ENCODE peak calls at places on chromosomes 5 and 9, in nine cellular contexts. One of them, this sample, is unnamed.

GRCh38 chr9:99375481-99375880 is 153.4 kb downstream of the SEC61B start:
- DNase-seq in suprapubic skin: no peak
- DNase-seq in stomach: no peak
- DNase-seq in sigmoid colon: no peak
- DNase-seq in ovary: no peak
- DNase-seq in tibial nerve: no peak
- DNase-seq in SK-N-SH: no peak
- DNase-seq in transverse colon: no peak
- DNase-seq in A549: no peak
- DNase-seq in this sample: no peak

GRCh38 chr5:104643320-104643719 is 1080.7 kb upstream of the NUDT12 start:
- DNase-seq in A549: no peak
- DNase-seq in sigmoid colon: no peak
- DNase-seq in tibial nerve: no peak
- DNase-seq in suprapubic skin: no peak
- DNase-seq in SK-N-SH: no peak
- DNase-seq in ovary: no peak
- DNase-seq in transverse colon: no peak
- DNase-seq in stomach: no peak
- DNase-seq in this sample: no peak

GRCh38 chr5:9523090-9523813 is 22.6 kb downstream of the SEMA5A start:
- DNase-seq in stomach: no peak
- DNase-seq in transverse colon: no peak
- DNase-seq in suprapubic skin: no peak
- DNase-seq in ovary: no peak
- DNase-seq in SK-N-SH: no peak
- DNase-seq in tibial nerve: no peak
- DNase-seq in A549: no peak
- DNase-seq in sigmoid colon: no peak
- DNase-seq in this sample: no peak

GRCh38 chr5:32443541-32444190 is 874 bp downstream of the ZFR start:
- DNase-seq in SK-N-SH: peak
- DNase-seq in sigmoid colon: no peak
- DNase-seq in A549: peak
- DNase-seq in transverse colon: peak
- DNase-seq in ovary: peak
- DNase-seq in suprapubic skin: peak
- DNase-seq in tibial nerve: no peak
- DNase-seq in stomach: no peak
- DNase-seq in this sample: no peak

GRCh38 chr5:14147210-14147609 is 4.1 kb downstream of the TRIO start:
- DNase-seq in sigmoid colon: no peak
- DNase-seq in ovary: no peak
- DNase-seq in suprapubic skin: no peak
- DNase-seq in tibial nerve: no peak
- DNase-seq in stomach: no peak
- DNase-seq in SK-N-SH: no peak
- DNase-seq in transverse colon: no peak
- DNase-seq in A549: no peak
- DNase-seq in this sample: no peak

GRCh38 chr9:77945798-77946197 is 85.8 kb downstream of the GNAQ start:
- DNase-seq in ovary: no peak
- DNase-seq in tibial nerve: no peak
- DNase-seq in suprapubic skin: no peak
- DNase-seq in A549: no peak
- DNase-seq in SK-N-SH: no peak
- DNase-seq in transverse colon: no peak
- DNase-seq in sigmoid colon: no peak
- DNase-seq in stomach: no peak
- DNase-seq in this sample: no peak

GRCh38 chr9:116549786-116550660 is 137.1 kb upstream of the TRIM32 start:
- DNase-seq in tibial nerve: no peak
- DNase-seq in sigmoid colon: no peak
- DNase-seq in SK-N-SH: no peak
- DNase-seq in A549: no peak
- DNase-seq in stomach: no peak
- DNase-seq in transverse colon: no peak
- DNase-seq in ovary: no peak
- DNase-seq in suprapubic skin: no peak
- DNase-seq in this sample: peak

GRCh38 chr5:176131771-176132170 is 106.5 kb upstream of the SIMC1 start:
- DNase-seq in SK-N-SH: no peak
- DNase-seq in ovary: peak
- DNase-seq in transverse colon: no peak
- DNase-seq in stomach: no peak
- DNase-seq in sigmoid colon: no peak
- DNase-seq in A549: no peak
- DNase-seq in tibial nerve: no peak
- DNase-seq in suprapubic skin: no peak
- DNase-seq in this sample: no peak

GRCh38 chr9:80208662-80209061 is 636.9 kb downstream of the TLE4 start:
- DNase-seq in transverse colon: no peak
- DNase-seq in A549: no peak
- DNase-seq in suprapubic skin: no peak
- DNase-seq in SK-N-SH: no peak
- DNase-seq in stomach: no peak
- DNase-seq in sigmoid colon: no peak
- DNase-seq in ovary: no peak
- DNase-seq in tibial nerve: no peak
- DNase-seq in this sample: no peak

GRCh38 chr5:144141581-144141980 is 28.9 kb downstream of the YIPF5 start:
- DNase-seq in ovary: no peak
- DNase-seq in sigmoid colon: no peak
- DNase-seq in transverse colon: no peak
- DNase-seq in stomach: no peak
- DNase-seq in A549: no peak
- DNase-seq in SK-N-SH: no peak
- DNase-seq in tibial nerve: no peak
- DNase-seq in suprapubic skin: no peak
- DNase-seq in this sample: no peak

GRCh38 chr5:144142826-144143167 is 27.7 kb downstream of the YIPF5 start:
- DNase-seq in sigmoid colon: no peak
- DNase-seq in ovary: no peak
- DNase-seq in A549: no peak
- DNase-seq in suprapubic skin: no peak
- DNase-seq in stomach: no peak
- DNase-seq in transverse colon: no peak
- DNase-seq in tibial nerve: no peak
- DNase-seq in SK-N-SH: no peak
- DNase-seq in this sample: no peak

GRCh38 chr5:144143625-144144024 is 26.8 kb downstream of the YIPF5 start:
- DNase-seq in SK-N-SH: no peak
- DNase-seq in suprapubic skin: no peak
- DNase-seq in tibial nerve: no peak
- DNase-seq in transverse colon: no peak
- DNase-seq in ovary: no peak
- DNase-seq in A549: no peak
- DNase-seq in sigmoid colon: no peak
- DNase-seq in stomach: no peak
- DNase-seq in this sample: no peak

GRCh38 chr5:144142030-144142825 is 28.2 kb downstream of the YIPF5 start:
- DNase-seq in sigmoid colon: no peak
- DNase-seq in transverse colon: no peak
- DNase-seq in suprapubic skin: no peak
- DNase-seq in tibial nerve: no peak
- DNase-seq in stomach: no peak
- DNase-seq in SK-N-SH: peak
- DNase-seq in A549: peak
- DNase-seq in ovary: no peak
- DNase-seq in this sample: no peak

DNA sequence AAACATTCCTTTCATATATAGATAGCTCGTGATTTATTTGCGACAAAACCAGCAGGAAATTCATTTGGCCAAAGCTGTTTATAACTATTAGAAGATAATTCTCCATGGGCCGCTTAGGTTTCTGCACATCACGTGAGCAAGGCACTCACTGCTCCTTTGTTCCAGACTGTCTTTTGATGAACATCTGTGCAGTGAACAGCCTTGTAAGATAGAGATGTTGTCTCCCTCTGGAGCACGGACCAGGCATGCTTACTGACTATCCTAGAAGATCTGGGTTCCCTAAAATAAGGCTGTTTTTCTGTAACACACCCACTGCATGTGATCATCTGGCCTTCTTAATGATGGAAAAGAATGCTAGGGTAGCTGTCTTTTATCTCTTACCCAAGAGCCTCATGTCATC is 30.9 kb downstream of the YIPF5 start:
- DNase-seq in ovary: no peak
- DNase-seq in tibial nerve: peak
- DNase-seq in stomach: no peak
- DNase-seq in SK-N-SH: no peak
- DNase-seq in sigmoid colon: no peak
- DNase-seq in A549: no peak
- DNase-seq in suprapubic skin: peak
- DNase-seq in transverse colon: no peak
- DNase-seq in this sample: no peak
- TF ChIP-seq EP300 in ovary: no peak
- TF ChIP-seq EP300 in tibial nerve: no peak
- TF ChIP-seq EP300 in stomach: no peak
- TF ChIP-seq EP300 in SK-N-SH: no peak
- TF ChIP-seq EP300 in sigmoid colon: no peak
- TF ChIP-seq EP300 in A549: no peak
- TF ChIP-seq EP300 in suprapubic skin: no peak
- TF ChIP-seq EP300 in transverse colon: no peak
- TF ChIP-seq EP300 in this sample: no peak

DNA sequence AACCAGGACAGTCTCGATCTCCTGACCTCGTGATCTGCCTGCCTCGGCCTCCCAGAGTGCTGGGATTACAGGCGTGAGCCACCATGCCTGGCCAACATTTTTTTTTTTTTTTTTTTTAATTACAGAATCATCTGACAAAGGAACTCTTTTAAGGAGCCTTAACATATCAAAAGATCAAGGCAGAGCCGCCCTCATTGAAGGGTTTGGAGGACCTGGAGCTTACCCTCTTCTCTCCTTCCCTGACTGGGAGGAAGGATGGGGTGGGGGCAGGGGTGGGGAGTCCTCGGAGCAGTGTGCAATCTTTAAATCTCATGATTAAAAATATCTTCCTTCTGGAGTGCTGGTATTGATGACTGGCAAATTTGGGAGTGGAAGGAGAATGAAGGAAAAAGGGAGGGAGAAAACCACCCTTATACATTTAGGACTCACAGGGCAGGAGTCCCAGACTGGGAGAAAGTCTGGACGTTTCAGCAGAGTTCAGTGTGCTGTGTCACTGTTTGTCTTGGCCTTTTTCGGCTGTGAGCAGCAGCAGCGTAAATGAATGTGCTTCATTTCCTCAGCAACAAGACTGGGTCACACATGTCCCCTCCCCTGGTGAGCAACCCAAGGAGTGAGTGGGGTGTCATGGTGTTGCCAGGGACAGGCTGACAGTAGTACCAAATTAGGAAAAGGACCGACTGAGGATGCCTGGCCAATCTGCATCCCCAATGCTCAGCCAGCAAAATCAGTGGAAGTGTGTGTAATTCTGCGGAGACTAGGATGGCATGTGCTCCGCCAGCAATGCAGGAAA is 115.3 kb upstream of the BNC2 start:
- DNase-seq in ovary: no peak
- DNase-seq in stomach: no peak
- DNase-seq in A549: no peak
- DNase-seq in SK-N-SH: no peak
- DNase-seq in transverse colon: peak
- DNase-seq in tibial nerve: peak
- DNase-seq in suprapubic skin: no peak
- DNase-seq in sigmoid colon: peak
- DNase-seq in this sample: no peak
- TF ChIP-seq EP300 in ovary: no peak
- TF ChIP-seq EP300 in stomach: no peak
- TF ChIP-seq EP300 in A549: no peak
- TF ChIP-seq EP300 in SK-N-SH: no peak
- TF ChIP-seq EP300 in transverse colon: no peak
- TF ChIP-seq EP300 in tibial nerve: no peak
- TF ChIP-seq EP300 in suprapubic skin: peak
- TF ChIP-seq EP300 in sigmoid colon: no peak
- TF ChIP-seq EP300 in this sample: peak

GRCh38 chr9:3948826-3949578 is 350.9 kb downstream of the GLIS3 start:
- DNase-seq in SK-N-SH: no peak
- DNase-seq in ovary: no peak
- DNase-seq in A549: no peak
- DNase-seq in suprapubic skin: no peak
- DNase-seq in sigmoid colon: no peak
- DNase-seq in transverse colon: no peak
- DNase-seq in tibial nerve: no peak
- DNase-seq in stomach: no peak
- DNase-seq in this sample: no peak
- TF ChIP-seq EP300 in SK-N-SH: no peak
- TF ChIP-seq EP300 in ovary: no peak
- TF ChIP-seq EP300 in A549: no peak
- TF ChIP-seq EP300 in suprapubic skin: no peak
- TF ChIP-seq EP300 in sigmoid colon: no peak
- TF ChIP-seq EP300 in transverse colon: no peak
- TF ChIP-seq EP300 in tibial nerve: no peak
- TF ChIP-seq EP300 in stomach: no peak
- TF ChIP-seq EP300 in this sample: no peak

GRCh38 chr9:109286571-109286977 is 34.3 kb downstream of the EPB41L4B start:
- DNase-seq in tibial nerve: no peak
- DNase-seq in stomach: no peak
- DNase-seq in transverse colon: no peak
- DNase-seq in suprapubic skin: no peak
- DNase-seq in sigmoid colon: no peak
- DNase-seq in SK-N-SH: no peak
- DNase-seq in A549: peak
- DNase-seq in ovary: no peak
- DNase-seq in this sample: no peak

GRCh38 chr9:109289931-109290330 is 30.9 kb downstream of the EPB41L4B start:
- DNase-seq in transverse colon: no peak
- DNase-seq in sigmoid colon: no peak
- DNase-seq in tibial nerve: no peak
- DNase-seq in SK-N-SH: no peak
- DNase-seq in ovary: no peak
- DNase-seq in stomach: no peak
- DNase-seq in A549: no peak
- DNase-seq in suprapubic skin: no peak
- DNase-seq in this sample: no peak

GRCh38 chr9:109289186-109289585 is 31.7 kb downstream of the EPB41L4B start:
- DNase-seq in sigmoid colon: no peak
- DNase-seq in A549: no peak
- DNase-seq in stomach: no peak
- DNase-seq in transverse colon: peak
- DNase-seq in SK-N-SH: no peak
- DNase-seq in ovary: no peak
- DNase-seq in tibial nerve: no peak
- DNase-seq in suprapubic skin: no peak
- DNase-seq in this sample: no peak

GRCh38 chr9:109290385-109290784 is 30.5 kb downstream of the EPB41L4B start:
- DNase-seq in suprapubic skin: no peak
- DNase-seq in stomach: no peak
- DNase-seq in tibial nerve: no peak
- DNase-seq in sigmoid colon: no peak
- DNase-seq in A549: no peak
- DNase-seq in ovary: no peak
- DNase-seq in transverse colon: no peak
- DNase-seq in SK-N-SH: no peak
- DNase-seq in this sample: no peak

DNA sequence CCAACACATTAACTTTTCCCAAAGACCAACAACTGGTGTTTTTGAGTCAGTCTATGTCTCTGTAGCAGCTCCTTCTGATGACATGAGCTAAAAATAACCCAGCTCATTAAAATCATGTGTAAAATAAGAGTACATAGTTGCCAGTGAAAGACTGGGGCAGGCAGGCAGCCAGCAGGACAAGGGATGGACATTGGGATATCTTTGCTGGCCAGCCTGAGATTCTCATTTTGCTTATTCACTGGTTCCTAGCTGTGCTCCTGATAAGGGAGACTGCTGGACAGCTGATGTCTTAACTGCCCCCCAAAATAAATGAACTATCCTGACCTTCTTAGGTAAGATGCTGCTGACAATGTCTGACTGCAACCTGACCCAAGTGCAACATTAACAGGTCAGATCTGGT is 33.9 kb downstream of the EPB41L4B start:
- DNase-seq in transverse colon: no peak
- DNase-seq in ovary: no peak
- DNase-seq in tibial nerve: no peak
- DNase-seq in suprapubic skin: no peak
- DNase-seq in SK-N-SH: no peak
- DNase-seq in sigmoid colon: no peak
- DNase-seq in A549: no peak
- DNase-seq in stomach: no peak
- DNase-seq in this sample: no peak
- TF ChIP-seq EP300 in transverse colon: no peak
- TF ChIP-seq EP300 in ovary: no peak
- TF ChIP-seq EP300 in tibial nerve: no peak
- TF ChIP-seq EP300 in suprapubic skin: no peak
- TF ChIP-seq EP300 in SK-N-SH: no peak
- TF ChIP-seq EP300 in sigmoid colon: no peak
- TF ChIP-seq EP300 in A549: no peak
- TF ChIP-seq EP300 in stomach: no peak
- TF ChIP-seq EP300 in this sample: no peak

This sample was measured in esophagus muscularis mucosa.